ENCODE peak calls at places on chromosomes 4 and X, in five cellular contexts. D is GM12878, O is HepG2, R is K562, Z is H1. F is an unnamed sample.

GRCh38 chrX:2589186-2590020 is 88.6 kb upstream of the DHRSX start:
- DNase-seq in Z (no peak), D (no peak), R (no peak), O (no peak), F (no peak)

GRCh38 chr4:7827566-7827965 is 112.1 kb downstream of the AFAP1 start:
- DNase-seq in R (no peak), D (no peak), Z (no peak), O (no peak), F (no peak)

GRCh38 chr4:4659871-4660651 is 118.2 kb upstream of the STX18 start:
- DNase-seq in R (peak; percentile 66), Z (no peak), D (no peak), O (no peak), F (no peak)

GRCh38 chr4:66562276-66562806 is 892.1 kb upstream of the EPHA5 start:
- DNase-seq in O (no peak), D (no peak), R (no peak), Z (no peak), F (no peak)

GRCh38 chrX:115531818-115532403 is 29.1 kb upstream of the PLS3 start:
- DNase-seq in Z (no peak), R (no peak), O (no peak), D (no peak), F (no peak)

GRCh38 chr4:165580379-165580905 is 201.6 kb downstream of the CPE start:
- DNase-seq in D (no peak), O (no peak), Z (no peak), R (no peak), F (no peak)

GRCh38 chrX:137425273-137425902 is 140.5 kb upstream of the ZIC3 start:
- DNase-seq in D (no peak), Z (no peak), O (no peak), R (no peak), F (peak; percentile 31)

GRCh38 chr4:15354358-15354757 is 73.5 kb upstream of the C1QTNF7 start:
- DNase-seq in Z (no peak), D (no peak), O (no peak), R (no peak), F (no peak)

GRCh38 chr4:88516746-88517145 is 6.8 kb downstream of the PYURF start:
- DNase-seq in D (no peak), O (no peak), Z (no peak), R (no peak), F (no peak)

GRCh38 chr4:37837446-37837845 is 11.0 kb downstream of the PGM2 start:
- DNase-seq in D (no peak), O (no peak), R (no peak), Z (no peak), F (no peak)

GRCh38 chr4:128835498-128836222 is 26.2 kb downstream of the JADE1 start:
- DNase-seq in Z (no peak), R (no peak), O (no peak), D (no peak), F (no peak)
- TF ChIP-seq POLR2AphosphoS5 in Z (peak; percentile 20), R (no peak), O (no peak), D (no peak), F (no peak)

GRCh38 chr4:85081196-85081595 is 114.7 kb upstream of the WDFY3 start:
- DNase-seq in Z (no peak), O (no peak), R (no peak), D (no peak), F (no peak)

GRCh38 chr4:85086721-85087120 is 120.2 kb upstream of the WDFY3 start:
- DNase-seq in Z (no peak), R (no peak), O (no peak), D (no peak), F (no peak)

DNA sequence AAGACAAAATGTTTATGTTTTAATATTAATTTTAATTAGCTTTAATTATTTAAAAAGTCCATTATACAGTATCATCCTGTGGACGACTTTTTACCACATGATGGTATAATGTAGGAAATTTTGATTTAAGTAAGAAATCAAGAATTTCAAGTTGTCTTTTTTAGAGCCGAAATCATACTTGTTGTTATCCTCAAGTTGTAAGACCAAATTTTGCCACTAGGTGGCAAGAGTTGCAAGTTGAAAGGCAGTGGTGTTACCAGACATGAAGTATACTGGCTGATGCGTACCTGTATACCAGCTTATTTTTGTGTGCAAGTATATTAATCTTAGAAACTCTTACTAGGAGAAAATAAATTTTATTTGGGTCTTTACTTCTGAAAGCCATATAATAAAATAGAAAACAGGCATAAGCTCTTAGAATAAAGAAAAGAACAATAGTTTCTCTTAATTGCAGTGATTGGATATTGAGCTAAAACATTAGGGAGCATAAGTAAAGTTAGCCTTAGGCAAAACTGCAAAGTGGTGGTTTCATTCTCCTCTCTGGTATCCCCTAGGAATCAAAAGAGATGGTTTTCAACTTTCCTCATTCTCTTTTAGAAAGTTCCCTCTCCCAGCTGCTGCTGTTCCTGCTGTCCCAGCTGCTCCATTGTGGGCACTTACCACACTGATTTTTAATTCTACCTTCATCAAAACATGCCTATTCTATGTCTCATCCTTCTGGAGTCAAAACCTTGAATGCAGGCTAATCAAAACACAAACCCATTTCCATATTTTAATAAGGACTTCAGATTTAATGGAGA is 118.1 kb upstream of the WDFY3 start:
- DNase-seq in D (no peak), O (peak; percentile 60), Z (no peak), R (peak; percentile 12), F (peak; percentile 79)
- TF ChIP-seq CREB1 in D (no peak), O (no peak), Z (no peak), R (no peak), F (no peak)

DNA sequence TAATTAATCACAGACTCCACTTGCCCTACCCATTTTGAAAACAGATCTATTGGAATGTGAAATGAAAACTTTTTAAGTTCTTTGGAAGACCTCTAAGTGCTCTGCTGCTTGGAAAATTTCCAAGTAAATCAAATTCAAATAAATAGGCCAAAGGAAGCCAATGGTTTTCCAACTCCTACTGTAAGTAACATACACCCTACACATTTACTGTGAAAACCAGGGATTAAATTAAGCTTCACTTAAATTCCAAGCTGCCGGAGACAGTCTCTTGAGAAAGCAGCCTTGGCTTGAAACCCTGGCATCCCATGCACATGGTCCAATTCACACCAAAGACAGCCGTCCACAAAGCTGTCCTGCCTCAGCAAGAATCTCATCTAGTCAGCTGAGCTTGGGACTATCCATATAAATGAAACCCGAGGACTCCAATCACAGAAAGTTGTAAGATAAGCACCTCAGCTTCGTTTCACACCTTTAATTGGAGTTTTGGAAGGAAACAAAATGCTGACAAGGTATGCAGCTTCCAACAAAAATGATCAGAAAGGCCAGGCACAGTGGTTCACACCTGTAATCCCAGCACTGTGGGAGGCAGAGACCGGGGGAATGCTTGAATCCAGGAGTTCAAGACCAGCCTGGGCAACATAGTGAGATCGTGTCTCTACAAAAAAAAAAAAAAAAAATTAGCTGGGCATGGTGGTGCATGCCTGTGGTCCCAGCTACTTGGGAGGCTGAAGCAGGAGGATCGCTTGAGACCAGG is 88.6 kb downstream of the APBB2 start:
- DNase-seq in R (no peak), D (no peak), O (no peak), Z (no peak), F (no peak)
- TF ChIP-seq POLR2AphosphoS5 in R (no peak), D (no peak), O (no peak), Z (no peak), F (no peak)

GRCh38 chrX:48958635-48959094 is 1.3 kb upstream of the OTUD5 start:
- DNase-seq in D (no peak), Z (peak; percentile 48), R (no peak), O (peak; percentile 21), F (peak; percentile 10)
- TF ChIP-seq CREB1 in D (no peak), Z (no peak), R (no peak), O (no peak), F (no peak)

GRCh38 chr4:99811850-99812249 is 4.8 kb upstream of the DAPP1 start:
- DNase-seq in O (peak; percentile 15), D (no peak), R (peak; percentile 42), Z (no peak), F (peak; percentile 80)
- TF ChIP-seq POLR2AphosphoS5 in O (no peak), D (no peak), R (no peak), Z (no peak), F (no peak)

GRCh38 chr4:95867919-95868318 is 28.0 kb downstream of the PDHA2 start:
- DNase-seq in R (peak; percentile 2), Z (no peak), D (no peak), O (no peak), F (peak; percentile 74)
- TF ChIP-seq CREB1 in R (no peak), Z (no peak), D (no peak), O (no peak), F (no peak)

DNA sequence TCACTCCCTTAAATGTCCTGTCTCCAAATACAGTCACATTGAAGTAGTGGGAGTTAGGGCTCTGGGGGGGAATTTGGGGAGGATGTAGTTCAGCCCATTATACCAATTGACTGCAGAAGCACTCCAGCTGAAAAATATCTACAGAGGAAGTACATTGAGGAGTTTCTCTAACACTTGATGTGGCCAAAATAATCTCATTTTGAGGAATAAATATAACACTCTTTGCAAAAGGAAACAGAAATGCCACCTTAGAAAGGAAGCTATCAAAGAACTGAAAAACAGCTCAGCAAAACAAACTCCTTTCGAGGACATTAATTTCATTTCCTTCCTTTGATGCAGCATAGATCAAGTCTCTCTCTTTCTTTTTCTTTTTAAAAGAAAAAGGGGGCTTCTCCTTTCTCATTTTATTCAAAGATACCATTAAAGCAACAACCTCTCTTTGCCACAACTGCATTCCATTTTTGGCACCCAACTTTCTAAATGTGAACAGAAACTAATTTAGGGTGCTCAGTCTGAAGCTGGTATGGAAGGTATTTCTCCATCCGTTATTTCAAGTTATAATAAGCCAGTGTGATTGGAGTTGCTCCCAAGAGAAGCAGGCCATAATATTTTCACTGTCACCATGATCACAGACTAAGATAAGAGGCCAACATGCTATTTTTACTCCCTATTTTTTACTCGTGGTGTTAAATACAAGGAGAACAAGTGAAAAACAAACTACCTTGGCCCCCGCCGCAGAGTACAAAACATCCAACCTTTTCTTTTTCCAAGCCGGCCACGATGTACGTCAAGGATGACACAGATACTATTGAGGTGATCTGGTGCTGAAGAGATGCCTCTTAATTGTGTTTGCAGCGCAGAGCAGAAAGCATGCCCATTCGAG is 230.4 kb upstream of the GATB start:
- DNase-seq in O (no peak), R (no peak), D (no peak), Z (no peak), F (no peak)
- TF ChIP-seq POLR2AphosphoS5 in O (no peak), R (no peak), D (no peak), Z (no peak), F (no peak)

DNA sequence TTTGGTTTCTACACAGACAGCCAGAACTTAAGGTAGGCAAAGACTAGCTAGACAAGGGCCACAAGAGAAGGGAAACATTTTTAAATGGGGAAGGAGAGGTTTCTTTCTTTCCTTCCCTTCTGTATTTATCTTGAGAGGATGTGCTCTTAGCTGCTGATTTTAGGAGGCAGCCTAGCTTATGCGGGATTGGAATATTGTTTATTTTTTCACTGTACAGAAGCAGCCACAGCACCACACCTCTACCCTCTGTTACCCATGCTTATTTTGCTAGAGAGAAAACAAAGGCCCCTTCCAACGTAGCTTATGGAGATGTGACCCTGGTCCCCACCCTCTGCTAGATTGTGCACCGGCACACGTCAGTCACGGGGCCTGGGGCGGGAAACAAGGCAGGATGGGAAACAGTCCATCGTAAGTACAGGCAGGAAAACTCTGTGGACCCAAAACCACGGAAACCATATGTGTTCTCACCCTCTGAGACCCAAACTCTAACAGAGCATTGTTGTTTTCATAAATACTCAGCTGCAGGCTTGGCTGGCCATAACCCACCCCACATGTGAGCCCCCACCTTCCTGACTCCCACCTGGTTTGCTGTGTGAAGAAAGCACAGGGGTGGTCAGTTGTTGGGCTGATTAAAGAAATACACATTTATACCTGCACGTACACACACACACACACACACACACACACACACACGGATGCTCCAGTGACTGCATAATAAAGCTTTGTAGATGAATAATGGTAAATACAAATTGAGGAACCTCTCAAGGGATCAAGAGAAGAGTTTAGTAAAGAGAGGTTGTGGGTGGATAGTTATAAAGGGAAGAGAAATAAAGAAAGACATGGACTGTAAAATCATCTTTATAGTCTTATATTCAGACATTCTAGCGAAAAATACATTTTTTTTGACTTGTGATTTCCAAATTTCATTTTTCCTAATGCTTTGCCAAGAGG is 143.9 kb downstream of the MGST2 start:
- DNase-seq in R (no peak), D (no peak), Z (no peak), O (no peak), F (no peak)
- TF ChIP-seq CREB1 in R (no peak), D (no peak), Z (no peak), O (no peak), F (no peak)